ENCODE peak calls at places on chromosome 21, in five cellular contexts. P is endothelial cell, K is progenitor cell of endocrine pancreas, X is left lung, H is CD14-positive monocyte. S is an unnamed sample.

GRCh38 chr21:29333355-29333746 is 34.6 kb downstream of the BACH1 start:
- DNase-seq in P (no peak), K (no peak), X (no peak), H (no peak), S (no peak)

GRCh38 chr21:42508371-42508770 is 5.3 kb upstream of the SLC37A1 start:
- DNase-seq in P (no peak), K (no peak), X (no peak), H (no peak), S (no peak)

GRCh38 chr21:14403681-14404318 is 20.9 kb upstream of the HSPA13 start:
- DNase-seq in P (no peak), K (no peak), X (no peak), H (no peak), S (no peak)

GRCh38 chr21:44051462-44051941 is 39.4 kb downstream of the TRAPPC10 start:
- DNase-seq in P (no peak), K (no peak), X (no peak), H (no peak), S (peak; percentile 88)

GRCh38 chr21:34595457-34595856 is 19.5 kb downstream of the RCAN1 start:
- DNase-seq in P (no peak), K (no peak), X (no peak), H (no peak), S (no peak)

GRCh38 chr21:41707231-41707988 is 59.4 kb downstream of the RIPK4 start:
- DNase-seq in P (no peak), K (no peak), X (no peak), H (no peak), S (no peak)

GRCh38 chr21:42214081-42214750 is 4.7 kb upstream of the ABCG1 start:
- DNase-seq in P (no peak), K (no peak), X (no peak), H (no peak), S (no peak)

GRCh38 chr21:29332461-29333354 is 34.0 kb downstream of the BACH1 start:
- DNase-seq in P (no peak), K (no peak), X (no peak), H (no peak), S (no peak)

GRCh38 chr21:29613021-29613420 is 314.3 kb downstream of the BACH1 start:
- DNase-seq in P (no peak), K (no peak), X (no peak), H (no peak), S (no peak)

GRCh38 chr21:45474323-45474950 is 67.8 kb downstream of the SLC19A1 start:
- DNase-seq in P (no peak), K (no peak), X (peak; percentile 84), H (no peak), S (no peak)

GRCh38 chr21:42793774-42794173 is 85.6 kb downstream of the WDR4 start:
- DNase-seq in P (no peak), K (no peak), X (no peak), H (no peak), S (no peak)

GRCh38 chr21:42118901-42119300 is 47.8 kb downstream of the UMODL1 start:
- DNase-seq in P (no peak), K (no peak), X (peak; percentile 70), H (peak; percentile 61), S (no peak)

GRCh38 chr21:16046625-16047340 is 317.0 kb downstream of the USP25 start:
- DNase-seq in P (no peak), K (no peak), X (no peak), H (no peak), S (no peak)

GRCh38 chr21:29436143-29436542 is 137.4 kb downstream of the BACH1 start:
- DNase-seq in P (no peak), K (no peak), X (no peak), H (no peak), S (no peak)

GRCh38 chr21:43923391-43923790 is 58.4 kb downstream of the AGPAT3 start:
- DNase-seq in P (no peak), K (no peak), X (peak; percentile 20), H (no peak), S (no peak)

GRCh38 chr21:43321111-43321510 is 105.8 kb downstream of the SIK1 start:
- DNase-seq in P (no peak), K (no peak), X (peak; percentile 35), H (no peak), S (no peak)

GRCh38 chr21:46148106-46148505 is 7.3 kb downstream of the FTCD start:
- DNase-seq in P (no peak), K (no peak), X (no peak), H (no peak), S (no peak)

GRCh38 chr21:43991447-43991991 is 20.6 kb upstream of the TRAPPC10 start:
- DNase-seq in P (no peak), K (no peak), X (no peak), H (no peak), S (no peak)

GRCh38 chr21:31729622-31730343 is 2.1 kb downstream of the SCAF4 start:
- DNase-seq in P (no peak), K (no peak), X (no peak), H (no peak), S (no peak)

GRCh38 chr21:42223826-42224575 is 5.1 kb downstream of the ABCG1 start:
- DNase-seq in P (no peak), K (no peak), X (no peak), H (no peak), S (no peak)

GRCh38 chr21:14120091-14120734 is 90.5 kb downstream of the LIPI start:
- DNase-seq in P (peak; percentile 66), K (no peak), X (peak; percentile 61), H (no peak), S (no peak)

GRCh38 chr21:43361493-43362296 is 65.2 kb downstream of the SIK1 start:
- DNase-seq in P (no peak), K (no peak), X (peak; percentile 64), H (peak; percentile 64), S (no peak)

GRCh38 chr21:46024983-46025860 is 43.7 kb downstream of the COL6A1 start:
- DNase-seq in P (no peak), K (no peak), X (no peak), H (no peak), S (no peak)

GRCh38 chr21:45109831-45110492 is 35.6 kb downstream of the ADARB1 start:
- DNase-seq in P (no peak), K (no peak), X (no peak), H (no peak), S (no peak)

GRCh38 chr21:41318218-41318617 is 1.6 kb downstream of the FAM3B start:
- DNase-seq in P (no peak), K (no peak), X (no peak), H (no peak), S (no peak)

GRCh38 chr21:45542242-45542666 is at the start of gene SLC19A1:
- DNase-seq in P (peak; percentile 78), K (peak; percentile 56), X (peak; percentile 97), H (peak; percentile 67), S (peak; percentile 90)

GRCh38 chr21:42439284-42440186 is 35.8 kb downstream of the UBASH3A start:
- DNase-seq in P (no peak), K (no peak), X (no peak), H (no peak), S (no peak)

GRCh38 chr21:15935530-15935929 is 205.7 kb downstream of the USP25 start:
- DNase-seq in P (no peak), K (no peak), X (no peak), H (no peak), S (no peak)

GRCh38 chr21:44006017-44006624 is 6.0 kb upstream of the TRAPPC10 start:
- DNase-seq in P (no peak), K (no peak), X (no peak), H (no peak), S (no peak)

GRCh38 chr21:20377250-20377649 is 621.0 kb upstream of the NCAM2 start:
- DNase-seq in P (no peak), K (no peak), X (no peak), H (no peak), S (no peak)

DNA sequence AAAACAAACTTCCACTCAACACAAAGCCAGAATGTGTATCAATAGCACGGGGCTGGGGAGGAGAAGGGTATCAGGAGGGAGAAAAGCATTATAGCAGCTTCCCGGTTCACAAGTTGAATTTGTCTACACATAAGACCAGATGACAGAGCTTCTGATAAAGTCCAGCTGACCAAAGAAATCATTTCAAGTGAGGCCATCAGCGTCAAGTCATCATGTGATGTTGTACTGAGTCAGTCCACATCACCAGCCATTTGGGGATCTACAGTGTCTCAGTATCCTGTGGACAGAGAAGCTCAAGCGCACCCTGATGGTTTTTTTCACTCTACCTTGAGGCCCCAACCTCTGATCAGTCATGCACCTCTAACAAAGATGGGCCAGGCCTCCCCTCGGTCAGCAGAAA is 33.0 kb downstream of the SETD4 start:
- DNase-seq in P (no peak), K (no peak), X (no peak), H (no peak), S (no peak)
- TF ChIP-seq CTCF in P (no peak), K (no peak), X (no peak), H (no peak), S (no peak)

GRCh38 chr21:37758997-37759396 is 157.3 kb downstream of the KCNJ6 start:
- DNase-seq in P (peak; percentile 57), K (peak; percentile 25), X (peak; percentile 78), H (peak; percentile 57), S (peak; percentile 90)

GRCh38 chr21:37763298-37763697 is 153.0 kb downstream of the KCNJ6 start:
- DNase-seq in P (no peak), K (no peak), X (peak; percentile 29), H (no peak), S (no peak)

GRCh38 chr21:37762606-37763005 is 153.7 kb downstream of the KCNJ6 start:
- DNase-seq in P (no peak), K (no peak), X (peak; percentile 37), H (no peak), S (no peak)

GRCh38 chr21:37757631-37758376 is 158.5 kb downstream of the KCNJ6 start:
- DNase-seq in P (no peak), K (no peak), X (peak; percentile 29), H (no peak), S (no peak)

GRCh38 chr21:37759777-37760176 is 156.5 kb downstream of the KCNJ6 start:
- DNase-seq in P (no peak), K (no peak), X (peak; percentile 40), H (no peak), S (no peak)
- TF ChIP-seq CTCF in P (no peak), K (no peak), X (no peak), H (no peak), S (no peak)

DNA sequence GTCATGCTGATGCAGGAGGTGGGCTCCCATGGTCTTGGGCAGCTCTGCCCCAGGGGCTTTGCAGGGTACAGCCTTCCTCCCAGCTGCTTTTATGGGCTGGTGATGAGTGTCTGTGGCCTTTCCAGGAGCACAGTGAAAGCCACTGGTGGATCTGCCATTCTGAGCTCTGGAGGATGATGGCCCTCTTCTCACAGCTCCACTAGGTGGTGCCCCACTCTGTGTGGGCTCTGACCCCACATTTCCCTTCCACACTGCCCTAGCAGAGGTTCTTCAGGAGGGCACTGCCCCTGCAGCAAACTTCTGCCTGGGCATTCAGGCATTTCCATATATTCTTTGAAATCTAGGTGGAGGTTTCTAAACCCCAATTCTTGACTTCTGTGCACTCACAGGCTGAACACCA is 1188.6 kb downstream of the MRPL39 start:
- DNase-seq in P (no peak), K (no peak), X (no peak), H (no peak), S (no peak)
- TF ChIP-seq CTCF in P (no peak), K (no peak), X (no peak), H (no peak), S (no peak)

DNA sequence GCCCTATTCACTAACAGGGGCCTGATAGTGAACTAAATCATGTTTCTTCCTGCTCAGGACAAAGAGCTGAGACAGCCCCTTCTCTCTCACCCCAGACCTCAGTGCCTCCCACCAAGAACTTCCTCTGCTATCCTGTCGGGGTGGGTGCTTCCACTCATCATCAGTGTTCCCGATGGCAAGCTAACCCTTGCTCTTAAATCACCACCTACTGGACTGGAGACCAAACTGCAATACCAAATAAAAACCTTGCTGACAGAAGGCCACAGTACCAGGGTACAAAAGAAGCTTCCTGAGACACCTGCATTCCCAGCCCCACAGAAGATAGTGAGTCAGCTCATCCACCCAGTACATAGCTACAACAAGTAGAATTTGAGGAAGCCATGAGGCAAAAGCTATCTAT is 799.5 kb downstream of the LTN1 start:
- DNase-seq in P (no peak), K (no peak), X (no peak), H (no peak), S (no peak)
- TF ChIP-seq CTCF in P (no peak), K (no peak), X (no peak), H (no peak), S (no peak)

S was measured in osteocyte.